ENCODE peak calls at places on chromosomes 16 and 17, in four cellular contexts. E is stomach, J is cardiac muscle cell, G is tibial artery. H is an unnamed sample.

GRCh38 chr17:2853111-2853721 is 57.0 kb downstream of the RAP1GAP2 start:
- DNase-seq in E (peak), J (peak), G (peak), H (no peak)

GRCh38 chr17:49576906-49577650 is 1.4 kb downstream of the NXPH3 start:
- DNase-seq in J (no peak), G (no peak), E (no peak), H (no peak)

GRCh38 chr17:14871921-14872320 is 393.2 kb downstream of the PMP22 start:
- DNase-seq in G (no peak), J (no peak), E (no peak), H (no peak)

GRCh38 chr17:83100853-83101391 is 21.5 kb downstream of the METRNL start:
- DNase-seq in G (no peak), E (no peak), J (no peak), H (peak)

GRCh38 chr17:12395733-12396354 is 269.8 kb upstream of the MYOCD start:
- DNase-seq in E (peak), J (peak), G (no peak), H (no peak)

GRCh38 chr17:41510251-41511065 is 5.0 kb upstream of the KRT13 start:
- DNase-seq in G (no peak), E (no peak), J (no peak), H (no peak)

GRCh38 chr16:54050281-54051210 is 236.0 kb downstream of the IRX3 start:
- DNase-seq in E (no peak), J (no peak), G (no peak), H (no peak)

GRCh38 chr16:81493755-81494433 is 49.3 kb downstream of the CMIP start:
- DNase-seq in J (no peak), G (no peak), E (peak), H (peak)

GRCh38 chr17:64688481-64688880 is 26.4 kb upstream of the SMURF2 start:
- DNase-seq in E (no peak), G (no peak), J (no peak), H (no peak)

GRCh38 chr17:67461228-67461780 is 84.2 kb downstream of the PITPNC1 start:
- DNase-seq in G (no peak), E (no peak), J (no peak), H (no peak)

GRCh38 chr17:1709971-1710806 is at the start of gene TLCD2:
- DNase-seq in G (peak), J (peak), E (peak), H (no peak)

GRCh38 chr17:17942846-17943245 is 29.4 kb downstream of the TOM1L2 start:
- DNase-seq in J (no peak), G (no peak), E (no peak), H (peak)

GRCh38 chr17:70875729-70876344 is 706.5 kb downstream of the KCNJ2 start:
- DNase-seq in E (no peak), G (no peak), J (no peak), H (no peak)

GRCh38 chr16:3058173-3059030 is 7.0 kb upstream of the IL32 start:
- DNase-seq in J (peak), E (peak), G (peak), H (peak)

GRCh38 chr16:49889725-49890397 is 33.9 kb upstream of the ZNF423 start:
- DNase-seq in E (no peak), J (no peak), G (no peak), H (no peak)

GRCh38 chr16:16110111-16110490 is 113.2 kb downstream of the ABCC6 start:
- DNase-seq in E (no peak), J (no peak), G (no peak), H (no peak)

GRCh38 chr17:49029841-49030240 is 32.7 kb downstream of the IGF2BP1 start:
- DNase-seq in G (no peak), J (no peak), E (no peak), H (no peak)

GRCh38 chr17:68613739-68614298 is 12.7 kb upstream of the FAM20A start:
- DNase-seq in G (peak), E (no peak), J (peak), H (no peak)

GRCh38 chr17:2776589-2777241 is 19.5 kb upstream of the RAP1GAP2 start:
- DNase-seq in G (no peak), E (no peak), J (peak), H (no peak)

GRCh38 chr16:70778901-70779309 is 22.1 kb downstream of the VAC14 start:
- DNase-seq in E (no peak), J (peak), G (peak), H (peak)

GRCh38 chr16:70638814-70639792 is 7.3 kb upstream of the IL34 start:
- DNase-seq in G (no peak), J (no peak), E (no peak), H (no peak)

GRCh38 chr17:74999523-74999922 is 12.1 kb downstream of the CDR2L start:
- DNase-seq in G (no peak), E (no peak), J (no peak), H (no peak)

GRCh38 chr17:49358638-49359247 is 3.3 kb downstream of the ZNF652 start:
- DNase-seq in J (peak), G (no peak), E (no peak), H (no peak)

GRCh38 chr17:73192219-73192893 is 499 bp upstream of the COG1 start:
- DNase-seq in J (peak), G (peak), E (peak), H (peak)

GRCh38 chr16:82852388-82852998 is 225.7 kb downstream of the CDH13 start:
- DNase-seq in E (no peak), G (no peak), J (peak), H (no peak)

GRCh38 chr17:45429338-45430005 is 3.2 kb downstream of the ARHGAP27 start:
- DNase-seq in E (peak), G (no peak), J (peak), H (no peak)

GRCh38 chr17:67558740-67559380 is 158.9 kb upstream of the NOL11 start:
- DNase-seq in E (no peak), G (no peak), J (peak), H (no peak)

GRCh38 chr17:77496831-77497577 is 356.2 kb downstream of the SEC14L1 start:
- DNase-seq in J (no peak), G (peak), E (no peak), H (peak)

GRCh38 chr16:56781565-56781964 is 51.6 kb downstream of the NUP93 start:
- DNase-seq in E (no peak), J (no peak), G (no peak), H (no peak)

GRCh38 chr17:36008998-36009665 is 7.8 kb upstream of the CCL15 start:
- DNase-seq in J (no peak), G (no peak), E (no peak), H (no peak)

GRCh38 chr17:49861150-49861884 is 13.4 kb upstream of the TAC4 start:
- DNase-seq in E (no peak), G (no peak), J (peak), H (peak)

GRCh38 chr17:42347198-42347597 is 41.0 kb downstream of the STAT3 start:
- DNase-seq in E (peak), G (peak), J (no peak), H (no peak)

GRCh38 chr17:11921296-11921695 is 76.0 kb downstream of the ZNF18 start:
- DNase-seq in J (no peak), G (no peak), E (no peak), H (no peak)

GRCh38 chr17:40850287-40850972 is 16.6 kb downstream of the KRT12 start:
- DNase-seq in J (no peak), G (no peak), E (no peak), H (no peak)

DNA sequence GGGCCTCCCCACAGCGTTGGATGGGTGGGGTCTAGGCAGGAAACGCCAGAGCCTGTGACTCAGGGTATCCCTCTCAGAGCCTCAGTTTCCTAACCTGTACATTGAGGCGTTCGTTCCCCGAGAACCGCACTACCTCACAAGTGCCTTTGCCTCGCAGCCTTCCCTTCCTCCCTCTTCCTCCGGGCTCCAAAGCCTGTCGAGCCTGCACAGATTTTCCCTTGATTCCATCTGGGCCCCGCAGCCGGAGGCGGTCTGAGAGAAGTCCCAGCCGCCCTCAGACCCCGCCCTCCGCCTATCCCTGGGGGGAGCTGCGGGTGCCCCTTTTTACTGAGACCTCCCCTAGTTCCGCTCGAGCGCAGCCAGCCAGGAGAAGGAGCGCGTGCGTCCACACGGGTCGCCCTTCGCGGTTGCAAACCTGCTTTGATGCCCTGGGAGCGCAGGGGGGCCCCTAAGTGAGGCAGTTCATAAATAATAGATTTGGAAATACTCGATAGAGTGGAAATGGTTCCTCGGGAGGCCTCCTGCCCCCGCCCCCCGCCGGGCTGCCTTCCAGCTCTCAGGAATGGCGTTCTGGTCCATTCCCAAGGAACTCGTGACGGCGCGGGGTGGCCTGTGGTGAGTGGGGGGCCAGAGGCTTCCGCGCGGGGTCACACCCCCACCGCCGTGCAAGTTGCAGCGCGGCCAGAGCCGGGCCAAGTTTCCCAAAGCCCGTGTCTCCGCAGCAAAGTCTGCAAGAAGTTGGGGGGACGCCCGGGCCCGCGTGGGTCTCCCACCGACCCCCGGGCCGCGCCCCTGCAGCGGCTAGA is 672 bp downstream of the C16orf74 start:
- DNase-seq in E (peak), G (no peak), J (peak), H (peak)
- TF ChIP-seq CTCF in E (no peak), G (no peak), J (peak), H (peak)

GRCh38 chr16:46687486-46687885 is 1.5 kb downstream of the VPS35 start:
- DNase-seq in E (no peak), J (no peak), G (no peak), H (no peak)
- TF ChIP-seq CTCF in E (peak), J (no peak), G (no peak), H (no peak)

GRCh38 chr16:77913738-77914263 is 108.5 kb upstream of the CLEC3A start:
- DNase-seq in J (no peak), G (no peak), E (no peak), H (no peak)

GRCh38 chr16:77916111-77916510 is 106.2 kb upstream of the CLEC3A start:
- DNase-seq in J (no peak), G (no peak), E (no peak), H (no peak)

GRCh38 chr16:77912617-77913016 is 109.7 kb upstream of the CLEC3A start:
- DNase-seq in J (no peak), E (no peak), G (no peak), H (no peak)
- TF ChIP-seq CTCF in J (no peak), E (no peak), G (no peak), H (no peak)

DNA sequence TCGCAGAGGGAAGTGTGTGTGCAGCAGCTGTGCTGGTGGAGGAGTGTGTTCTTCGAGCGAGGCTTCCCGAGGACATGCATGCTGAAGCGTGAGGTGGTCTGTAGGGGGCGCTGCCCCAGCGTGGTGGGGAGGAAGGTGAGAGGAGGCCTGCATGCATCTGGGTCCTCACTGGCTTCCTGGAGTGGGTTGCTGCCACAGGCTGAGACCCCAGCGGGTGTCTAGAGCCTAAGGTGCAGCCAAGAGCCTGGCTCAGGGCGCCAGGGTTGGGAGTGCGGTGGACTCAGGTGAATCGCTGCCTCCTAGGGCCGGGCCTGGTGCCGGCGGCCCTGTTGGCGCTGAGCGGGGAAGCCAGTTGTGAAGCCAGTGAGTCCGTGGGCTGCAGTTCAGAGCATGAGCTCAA is 7.5 kb upstream of the HSD3B7 start:
- DNase-seq in G (no peak), E (no peak), J (no peak), H (no peak)
- TF ChIP-seq CTCF in G (no peak), E (no peak), J (peak), H (no peak)

DNA sequence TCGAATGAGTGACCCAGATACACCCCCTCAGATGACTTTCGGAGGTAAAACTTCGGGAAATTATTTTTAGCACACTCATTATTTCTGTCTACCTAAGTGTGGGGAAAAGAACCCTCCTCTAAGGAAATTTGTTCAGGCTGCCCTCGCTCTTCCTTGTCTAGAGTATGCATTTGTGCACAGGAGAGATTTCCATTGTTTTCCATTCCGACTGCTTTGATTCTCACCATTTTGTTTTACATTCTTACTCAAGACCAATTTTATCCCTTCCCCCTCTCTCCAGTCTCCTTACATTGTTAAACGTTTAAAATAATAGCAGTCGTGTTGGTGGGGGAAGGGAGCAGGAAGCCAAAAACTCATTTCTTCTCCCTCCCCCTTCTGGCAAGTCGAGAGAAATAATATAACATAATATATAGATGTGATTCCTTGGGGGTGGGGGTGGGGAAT is 1.5 kb upstream of the CHD3 start:
- DNase-seq in J (peak), G (no peak), E (no peak), H (no peak)
- TF ChIP-seq CTCF in J (no peak), G (no peak), E (no peak), H (no peak)

DNA sequence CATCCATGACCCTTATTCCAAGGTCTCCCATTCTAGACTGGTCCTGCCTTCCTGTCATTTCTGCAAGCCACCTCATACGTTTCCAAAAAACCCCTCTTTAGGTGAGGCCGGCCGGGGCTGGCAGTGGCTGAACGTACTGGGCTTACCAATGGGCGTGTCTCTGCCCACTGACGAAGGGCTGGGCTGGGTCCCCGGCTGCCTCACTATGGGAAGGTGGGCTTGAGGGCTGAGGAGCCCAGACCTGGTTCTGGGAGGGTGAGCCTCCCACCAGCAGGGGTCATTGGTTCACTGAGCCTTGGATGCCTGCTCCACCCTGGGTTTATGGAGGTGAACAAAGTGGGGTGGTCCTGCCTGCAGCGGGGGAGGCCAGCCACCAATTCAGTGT is 19.9 kb downstream of the KDM8 start:
- DNase-seq in G (no peak), E (no peak), J (no peak), H (no peak)
- TF ChIP-seq CTCF in G (no peak), E (no peak), J (no peak), H (peak)

GRCh38 chr17:39801055-39801454 is 63.1 kb downstream of the IKZF3 start:
- DNase-seq in J (no peak), E (no peak), G (no peak), H (no peak)

GRCh38 chr17:39799395-39799794 is 61.7 kb downstream of the GRB7 start:
- DNase-seq in J (no peak), G (no peak), E (no peak), H (no peak)

GRCh38 chr17:39804839-39805238 is 59.3 kb downstream of the IKZF3 start:
- DNase-seq in J (no peak), E (no peak), G (no peak), H (no peak)

GRCh38 chr17:39800540-39800939 is 62.8 kb downstream of the GRB7 start:
- DNase-seq in E (no peak), G (no peak), J (no peak), H (peak)
- TF ChIP-seq CTCF in E (no peak), G (no peak), J (no peak), H (no peak)

GRCh38 chr16:65524231-65524630 is 402.4 kb upstream of the CDH11 start:
- DNase-seq in G (no peak), E (no peak), J (no peak), H (no peak)

GRCh38 chr16:65522412-65522811 is 400.5 kb upstream of the CDH11 start:
- DNase-seq in G (no peak), J (no peak), E (no peak), H (no peak)

GRCh38 chr16:65523258-65523950 is 401.5 kb upstream of the CDH11 start:
- DNase-seq in E (no peak), G (no peak), J (no peak), H (no peak)

GRCh38 chr16:65524997-65525396 is 403.1 kb upstream of the CDH11 start:
- DNase-seq in G (no peak), E (no peak), J (no peak), H (no peak)

DNA sequence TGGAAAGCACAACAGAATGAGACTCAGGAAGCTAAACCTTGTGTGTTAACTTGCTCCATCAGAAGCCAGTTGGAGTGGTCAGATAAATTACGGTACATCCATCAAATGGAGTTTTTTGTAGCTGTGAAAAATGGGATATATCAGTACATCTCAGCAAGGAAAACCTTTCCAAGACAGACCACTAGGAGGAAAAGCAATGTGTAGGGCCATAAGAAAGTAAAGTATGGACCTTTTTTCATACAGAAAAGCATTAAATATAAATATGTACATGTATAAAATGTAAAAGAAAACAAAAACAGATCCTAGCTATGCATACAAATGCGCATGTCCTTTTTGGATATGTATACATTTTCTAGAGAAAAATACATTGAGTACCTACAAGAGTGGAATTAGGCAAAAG is 403.9 kb upstream of the CDH11 start:
- DNase-seq in G (no peak), J (no peak), E (no peak), H (no peak)
- TF ChIP-seq CTCF in G (no peak), J (peak), E (no peak), H (no peak)

H was measured in Peyer's patch.